ENCODE peak calls at places on chromosomes 13 and 19, in five cellular contexts. One of them, this sample, is unnamed.

GRCh38 chr13:49655906-49656305 is 27.6 kb downstream of the ARL11 start:
- DNase-seq in ascending aorta: no peak
- DNase-seq in tibial artery: no peak
- DNase-seq in CD4-positive, CD25-positive, alpha-beta regulatory T cell: no peak
- DNase-seq in right atrium auricular region: no peak
- DNase-seq in this sample: no peak

GRCh38 chr13:21997726-21998125 is 326.9 kb downstream of the FGF9 start:
- DNase-seq in ascending aorta: no peak
- DNase-seq in tibial artery: no peak
- DNase-seq in CD4-positive, CD25-positive, alpha-beta regulatory T cell: no peak
- DNase-seq in right atrium auricular region: peak; percentile 26
- DNase-seq in this sample: no peak

GRCh38 chr13:113009743-113010509 is 40.9 kb downstream of the MCF2L start:
- DNase-seq in ascending aorta: no peak
- DNase-seq in tibial artery: no peak
- DNase-seq in CD4-positive, CD25-positive, alpha-beta regulatory T cell: no peak
- DNase-seq in right atrium auricular region: no peak
- DNase-seq in this sample: no peak

GRCh38 chr19:54341295-54341694 is 2.3 kb upstream of the LILRA4 start:
- DNase-seq in ascending aorta: no peak
- DNase-seq in tibial artery: no peak
- DNase-seq in CD4-positive, CD25-positive, alpha-beta regulatory T cell: no peak
- DNase-seq in right atrium auricular region: no peak
- DNase-seq in this sample: no peak

GRCh38 chr13:94620286-94620896 is 18.7 kb downstream of the GPR180 start:
- DNase-seq in ascending aorta: no peak
- DNase-seq in tibial artery: no peak
- DNase-seq in CD4-positive, CD25-positive, alpha-beta regulatory T cell: peak; percentile 30
- DNase-seq in right atrium auricular region: no peak
- DNase-seq in this sample: no peak

GRCh38 chr13:45341799-45342584 is 1.0 kb upstream of the TPT1 start:
- DNase-seq in ascending aorta: peak; percentile 88
- DNase-seq in tibial artery: peak; percentile 77
- DNase-seq in CD4-positive, CD25-positive, alpha-beta regulatory T cell: no peak
- DNase-seq in right atrium auricular region: peak; percentile 86
- DNase-seq in this sample: peak; percentile 35

GRCh38 chr13:33383724-33384577 is 98.4 kb upstream of the STARD13 start:
- DNase-seq in ascending aorta: no peak
- DNase-seq in tibial artery: no peak
- DNase-seq in CD4-positive, CD25-positive, alpha-beta regulatory T cell: no peak
- DNase-seq in right atrium auricular region: no peak
- DNase-seq in this sample: no peak

GRCh38 chr19:54352041-54352440 is 12.7 kb downstream of the LAIR1 start:
- DNase-seq in ascending aorta: no peak
- DNase-seq in tibial artery: no peak
- DNase-seq in CD4-positive, CD25-positive, alpha-beta regulatory T cell: no peak
- DNase-seq in right atrium auricular region: no peak
- DNase-seq in this sample: no peak

GRCh38 chr13:112077729-112078128 is 10.8 kb downstream of the SOX1 start:
- DNase-seq in ascending aorta: no peak
- DNase-seq in tibial artery: no peak
- DNase-seq in CD4-positive, CD25-positive, alpha-beta regulatory T cell: no peak
- DNase-seq in right atrium auricular region: no peak
- DNase-seq in this sample: no peak

GRCh38 chr13:93066187-93066586 is 160.4 kb upstream of the GPC6 start:
- DNase-seq in ascending aorta: no peak
- DNase-seq in tibial artery: no peak
- DNase-seq in CD4-positive, CD25-positive, alpha-beta regulatory T cell: no peak
- DNase-seq in right atrium auricular region: no peak
- DNase-seq in this sample: no peak

GRCh38 chr13:112958127-112958989 is 10.7 kb upstream of the MCF2L start:
- DNase-seq in ascending aorta: no peak
- DNase-seq in tibial artery: no peak
- DNase-seq in CD4-positive, CD25-positive, alpha-beta regulatory T cell: no peak
- DNase-seq in right atrium auricular region: no peak
- DNase-seq in this sample: peak; percentile 39

GRCh38 chr19:46107371-46107770 is 17.1 kb downstream of the IGFL3 start:
- DNase-seq in ascending aorta: no peak
- DNase-seq in tibial artery: no peak
- DNase-seq in CD4-positive, CD25-positive, alpha-beta regulatory T cell: no peak
- DNase-seq in right atrium auricular region: no peak
- DNase-seq in this sample: no peak

GRCh38 chr19:7681336-7682174 is 922 bp downstream of the TRAPPC5 start:
- DNase-seq in ascending aorta: peak; percentile 87
- DNase-seq in tibial artery: peak; percentile 85
- DNase-seq in CD4-positive, CD25-positive, alpha-beta regulatory T cell: peak; percentile 84
- DNase-seq in right atrium auricular region: peak; percentile 87
- DNase-seq in this sample: peak; percentile 72

GRCh38 chr13:110301606-110302131 is 5.3 kb downstream of the COL4A1 start:
- DNase-seq in ascending aorta: peak; percentile 66
- DNase-seq in tibial artery: no peak
- DNase-seq in CD4-positive, CD25-positive, alpha-beta regulatory T cell: no peak
- DNase-seq in right atrium auricular region: peak; percentile 56
- DNase-seq in this sample: no peak

GRCh38 chr19:46371371-46371901 is 24.5 kb downstream of the PPP5C start:
- DNase-seq in ascending aorta: peak; percentile 59
- DNase-seq in tibial artery: no peak
- DNase-seq in CD4-positive, CD25-positive, alpha-beta regulatory T cell: no peak
- DNase-seq in right atrium auricular region: no peak
- DNase-seq in this sample: no peak

GRCh38 chr13:74444161-74444571 is 310.0 kb upstream of the KLF12 start:
- DNase-seq in ascending aorta: no peak
- DNase-seq in tibial artery: no peak
- DNase-seq in CD4-positive, CD25-positive, alpha-beta regulatory T cell: no peak
- DNase-seq in right atrium auricular region: no peak
- DNase-seq in this sample: no peak

GRCh38 chr19:54530866-54531265 is 28.2 kb downstream of the LAIR2 start:
- DNase-seq in ascending aorta: no peak
- DNase-seq in tibial artery: no peak
- DNase-seq in CD4-positive, CD25-positive, alpha-beta regulatory T cell: no peak
- DNase-seq in right atrium auricular region: no peak
- DNase-seq in this sample: no peak

GRCh38 chr13:106176103-106176502 is 359.4 kb downstream of the EFNB2 start:
- DNase-seq in ascending aorta: no peak
- DNase-seq in tibial artery: no peak
- DNase-seq in CD4-positive, CD25-positive, alpha-beta regulatory T cell: no peak
- DNase-seq in right atrium auricular region: no peak
- DNase-seq in this sample: no peak

DNA sequence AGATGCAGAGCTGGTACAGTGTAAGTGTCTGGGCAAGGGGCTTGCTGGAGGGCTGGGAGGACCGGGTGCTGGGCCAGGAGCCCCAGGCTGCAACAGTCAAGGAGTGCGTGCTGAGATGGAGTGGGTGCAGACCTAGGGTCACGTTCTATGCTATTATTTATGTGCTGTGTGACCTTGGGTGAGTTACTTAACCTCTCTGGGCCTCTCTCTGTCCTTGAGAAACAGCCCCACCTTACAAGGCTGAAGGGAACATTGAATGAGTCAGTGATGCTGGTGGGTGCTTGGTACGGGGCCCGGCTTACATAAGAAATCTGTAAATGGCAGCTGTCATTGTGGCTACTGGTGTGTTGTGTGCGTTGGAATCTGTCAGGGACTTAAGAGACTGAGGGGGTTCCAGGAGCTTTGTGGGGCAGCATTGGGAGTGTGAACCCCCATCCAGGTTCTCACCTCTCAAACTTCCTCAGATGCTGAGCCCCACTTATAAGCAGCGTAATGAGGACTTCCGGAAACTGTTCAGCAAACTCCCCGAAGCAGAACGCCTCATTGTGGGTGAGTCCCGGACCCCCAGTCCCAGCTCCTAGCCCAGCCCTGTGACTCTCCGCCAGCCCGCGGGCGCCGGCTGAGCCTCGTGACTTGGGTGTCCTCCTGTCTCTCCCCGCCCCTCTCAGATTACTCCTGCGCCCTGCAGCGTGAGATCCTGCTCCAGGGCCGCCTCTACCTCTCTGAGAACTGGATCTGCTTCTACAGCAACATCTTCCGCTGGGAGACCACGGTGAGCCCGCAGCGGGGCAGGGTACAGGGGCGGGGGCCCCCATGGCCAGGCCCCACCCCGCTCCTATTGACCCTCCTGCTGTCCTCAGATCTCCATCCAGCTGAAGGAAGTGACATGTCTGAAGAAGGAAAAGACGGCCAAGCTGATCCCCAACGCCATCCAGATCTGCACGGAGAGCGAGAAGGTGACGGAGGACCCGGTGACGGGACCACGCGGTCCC is 9.6 kb downstream of the GRAMD1A start:
- DNase-seq in ascending aorta: no peak
- DNase-seq in tibial artery: no peak
- DNase-seq in CD4-positive, CD25-positive, alpha-beta regulatory T cell: no peak
- DNase-seq in right atrium auricular region: no peak
- DNase-seq in this sample: no peak
- H3K36me3 ChIP-seq in ascending aorta: peaks cover 37% of the 10 kb centered on the region
- H3K36me3 ChIP-seq in tibial artery: peaks cover 48% of the 10 kb centered on the region
- H3K36me3 ChIP-seq in CD4-positive, CD25-positive, alpha-beta regulatory T cell: peaks cover 43% of the 10 kb centered on the region
- H3K36me3 ChIP-seq in right atrium auricular region: peaks cover 50% of the 10 kb centered on the region
- H3K36me3 ChIP-seq in this sample: peaks cover 15% of the 10 kb centered on the region

GRCh38 chr19:2240881-2241760 is 4.5 kb downstream of the SF3A2 start:
- DNase-seq in ascending aorta: no peak
- DNase-seq in tibial artery: no peak
- DNase-seq in CD4-positive, CD25-positive, alpha-beta regulatory T cell: no peak
- DNase-seq in right atrium auricular region: no peak
- DNase-seq in this sample: peak; percentile 56

GRCh38 chr19:2237051-2237868 is 636 bp downstream of the SF3A2 start:
- DNase-seq in ascending aorta: no peak
- DNase-seq in tibial artery: no peak
- DNase-seq in CD4-positive, CD25-positive, alpha-beta regulatory T cell: no peak
- DNase-seq in right atrium auricular region: no peak
- DNase-seq in this sample: peak; percentile 29

GRCh38 chr19:2237869-2238153 is 1.2 kb downstream of the SF3A2 start:
- DNase-seq in ascending aorta: no peak
- DNase-seq in tibial artery: no peak
- DNase-seq in CD4-positive, CD25-positive, alpha-beta regulatory T cell: no peak
- DNase-seq in right atrium auricular region: no peak
- DNase-seq in this sample: no peak

GRCh38 chr19:2239771-2240770 is 3.4 kb downstream of the SF3A2 start:
- DNase-seq in ascending aorta: no peak
- DNase-seq in tibial artery: no peak
- DNase-seq in CD4-positive, CD25-positive, alpha-beta regulatory T cell: peak; percentile 38
- DNase-seq in right atrium auricular region: peak; percentile 72
- DNase-seq in this sample: no peak

DNA sequence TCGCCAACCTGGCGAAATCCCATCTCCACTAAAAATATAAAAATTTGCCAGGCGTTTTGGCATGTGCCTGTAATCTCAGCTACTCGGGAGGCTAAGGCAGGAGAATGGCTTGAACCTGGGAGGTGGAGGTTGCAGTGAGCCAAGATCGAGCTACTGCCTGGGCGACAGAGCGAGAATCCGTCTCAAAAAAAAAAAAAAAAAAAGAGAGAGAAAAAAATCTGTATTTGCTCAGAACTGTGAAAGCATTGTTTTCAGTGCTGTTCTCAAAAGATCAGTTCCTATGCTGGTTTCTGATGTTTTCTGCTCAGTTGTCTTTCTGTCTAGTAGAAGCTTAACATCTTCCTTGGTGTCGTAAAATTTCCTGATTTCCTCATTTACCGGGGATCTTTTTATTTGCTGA is 2.5 kb downstream of the SF3A2 start:
- DNase-seq in ascending aorta: no peak
- DNase-seq in tibial artery: no peak
- DNase-seq in CD4-positive, CD25-positive, alpha-beta regulatory T cell: no peak
- DNase-seq in right atrium auricular region: no peak
- DNase-seq in this sample: no peak
- H3K36me3 ChIP-seq in ascending aorta: peaks cover 10% of the 10 kb centered on the region
- H3K36me3 ChIP-seq in tibial artery: peaks cover 11% of the 10 kb centered on the region
- H3K36me3 ChIP-seq in CD4-positive, CD25-positive, alpha-beta regulatory T cell: peaks cover 17% of the 10 kb centered on the region
- H3K36me3 ChIP-seq in right atrium auricular region: peaks cover 9% of the 10 kb centered on the region
- H3K36me3 ChIP-seq in this sample: peaks cover 10% of the 10 kb centered on the region

DNA sequence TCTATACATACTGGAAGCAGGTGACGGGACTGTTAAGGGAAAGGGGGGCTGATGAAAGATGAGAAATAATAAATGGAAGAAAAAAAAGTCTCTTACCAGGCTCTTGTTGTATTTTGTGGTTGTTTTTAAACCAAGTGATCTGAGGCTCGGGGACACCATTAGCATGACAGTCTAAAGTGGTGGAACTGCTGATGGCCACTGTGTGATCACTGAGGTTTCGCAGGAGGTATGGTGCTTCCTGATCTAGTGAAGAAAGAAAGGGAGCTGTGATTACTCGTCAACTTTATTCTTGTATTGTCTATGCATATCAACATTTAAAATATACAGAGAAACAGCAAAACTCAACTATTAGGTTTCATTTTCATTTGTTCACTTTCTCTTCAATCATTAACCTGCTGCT is 110.1 kb downstream of the FLT1 start:
- DNase-seq in ascending aorta: no peak
- DNase-seq in tibial artery: no peak
- DNase-seq in CD4-positive, CD25-positive, alpha-beta regulatory T cell: no peak
- DNase-seq in right atrium auricular region: no peak
- DNase-seq in this sample: no peak
- H3K36me3 ChIP-seq in ascending aorta: no peaks in the 10 kb centered on the region
- H3K36me3 ChIP-seq in tibial artery: no peaks in the 10 kb centered on the region
- H3K36me3 ChIP-seq in CD4-positive, CD25-positive, alpha-beta regulatory T cell: no peaks in the 10 kb centered on the region
- H3K36me3 ChIP-seq in right atrium auricular region: no peaks in the 10 kb centered on the region
- H3K36me3 ChIP-seq in this sample: no peaks in the 10 kb centered on the region

GRCh38 chr13:26270707-26271106 is 16.8 kb downstream of the CDK8 start:
- DNase-seq in ascending aorta: no peak
- DNase-seq in tibial artery: no peak
- DNase-seq in CD4-positive, CD25-positive, alpha-beta regulatory T cell: no peak
- DNase-seq in right atrium auricular region: no peak
- DNase-seq in this sample: peak; percentile 40
- H3K36me3 ChIP-seq in ascending aorta: no peaks in the 10 kb centered on the region
- H3K36me3 ChIP-seq in tibial artery: no peaks in the 10 kb centered on the region
- H3K36me3 ChIP-seq in CD4-positive, CD25-positive, alpha-beta regulatory T cell: no peaks in the 10 kb centered on the region
- H3K36me3 ChIP-seq in right atrium auricular region: no peaks in the 10 kb centered on the region
- H3K36me3 ChIP-seq in this sample: no peaks in the 10 kb centered on the region

GRCh38 chr19:56622374-56622773 is 20.6 kb upstream of the SMIM17 start:
- DNase-seq in ascending aorta: no peak
- DNase-seq in tibial artery: no peak
- DNase-seq in CD4-positive, CD25-positive, alpha-beta regulatory T cell: no peak
- DNase-seq in right atrium auricular region: no peak
- DNase-seq in this sample: no peak
- H3K36me3 ChIP-seq in ascending aorta: peaks cover 59% of the 10 kb centered on the region
- H3K36me3 ChIP-seq in tibial artery: peaks cover 92% of the 10 kb centered on the region
- H3K36me3 ChIP-seq in CD4-positive, CD25-positive, alpha-beta regulatory T cell: peaks cover 27% of the 10 kb centered on the region
- H3K36me3 ChIP-seq in right atrium auricular region: peaks cover 37% of the 10 kb centered on the region
- H3K36me3 ChIP-seq in this sample: no peaks in the 10 kb centered on the region

This sample was measured in pancreas.